ENCODE peak calls at places on chromosomes 16 and 17, in four cellular contexts. O, V, K and C are unnamed samples.

GRCh38 chr17:51142597-51142996 is 10.8 kb upstream of the NME1 start:
- DNase-seq in K (no peak), O (no peak), V (no peak), C (no peak)

GRCh38 chr16:48607056-48607825 is 2.7 kb downstream of the N4BP1 start:
- DNase-seq in O (no peak), V (no peak), K (no peak), C (peak)

GRCh38 chr16:27994686-27995085 is 68.8 kb downstream of the GSG1L start:
- DNase-seq in O (no peak), K (no peak), V (no peak), C (no peak)

GRCh38 chr16:66549284-66550131 is at the start of gene TK2:
- DNase-seq in O (no peak), V (peak), K (no peak), C (peak)

GRCh38 chr17:73907601-73907910 is 263.3 kb upstream of the SDK2 start:
- DNase-seq in K (no peak), V (no peak), O (no peak), C (no peak)

GRCh38 chr17:41538565-41538991 is 10.5 kb upstream of the KRT19 start:
- DNase-seq in K (no peak), V (no peak), O (peak), C (peak)

GRCh38 chr16:60641067-60641466 is 1395.2 kb downstream of the CDH8 start:
- DNase-seq in O (no peak), K (no peak), V (no peak), C (no peak)

GRCh38 chr16:56709686-56710040 is 20.3 kb upstream of the NUP93 start:
- DNase-seq in V (no peak), O (no peak), K (no peak), C (no peak)

GRCh38 chr16:20910781-20911321 is 10.3 kb downstream of the LYRM1 start:
- DNase-seq in O (peak), K (no peak), V (no peak), C (no peak)

GRCh38 chr17:17729620-17730249 is 48.5 kb downstream of the RAI1 start:
- DNase-seq in V (no peak), O (no peak), K (no peak), C (peak)

GRCh38 chr17:51056813-51057510 is 63.7 kb downstream of the SPAG9 start:
- DNase-seq in V (peak), O (peak), K (peak), C (peak)

GRCh38 chr17:80123791-80124190 is 22.4 kb downstream of the GAA start:
- DNase-seq in O (peak), V (no peak), K (no peak), C (peak)

GRCh38 chr17:81448960-81449359 is 53.7 kb downstream of the BAHCC1 start:
- DNase-seq in O (no peak), V (no peak), K (no peak), C (no peak)

GRCh38 chr17:17402558-17402957 is 74.2 kb upstream of the MED9 start:
- DNase-seq in V (no peak), K (no peak), O (peak), C (no peak)

GRCh38 chr17:7308625-7309433 is 1.4 kb downstream of the EIF5A start:
- DNase-seq in O (peak), K (no peak), V (peak), C (peak)

GRCh38 chr16:12901597-12902436 is at the start of gene SHISA9:
- DNase-seq in V (no peak), K (no peak), O (peak), C (peak)

GRCh38 chr16:59905628-59906027 is 1171.5 kb upstream of the GOT2 start:
- DNase-seq in K (no peak), O (no peak), V (no peak), C (no peak)

GRCh38 chr17:38460082-38460715 is 31.9 kb downstream of the ARHGAP23 start:
- DNase-seq in V (no peak), K (no peak), O (no peak), C (no peak)

GRCh38 chr16:60123387-60124023 is 1389.4 kb upstream of the GOT2 start:
- DNase-seq in V (no peak), O (no peak), K (no peak), C (no peak)

GRCh38 chr17:80882926-80883685 is 108.5 kb upstream of the CHMP6 start:
- DNase-seq in O (no peak), K (no peak), V (no peak), C (no peak)

GRCh38 chr16:1458977-1459341 is 14.6 kb upstream of the CCDC154 start:
- DNase-seq in O (no peak), V (no peak), K (no peak), C (no peak)

GRCh38 chr16:48041861-48042435 is 113.8 kb downstream of the ABCC12 start:
- DNase-seq in K (no peak), O (no peak), V (no peak), C (peak)

GRCh38 chr17:13888043-13888442 is 181.3 kb upstream of the COX10 start:
- DNase-seq in O (no peak), V (peak), K (no peak), C (no peak)

GRCh38 chr17:78915872-78916632 is 9.1 kb downstream of the TIMP2 start:
- DNase-seq in O (peak), K (no peak), V (no peak), C (no peak)

GRCh38 chr16:89567656-89568594 is 7.4 kb downstream of the RPL13 start:
- DNase-seq in O (no peak), K (no peak), V (no peak), C (no peak)

GRCh38 chr16:21622545-21622944 is 23.2 kb downstream of the METTL9 start:
- DNase-seq in V (no peak), O (no peak), K (no peak), C (no peak)